ENCODE peak calls at places on chromosome 21, in four cellular contexts. B is A549, L is GM12878, T is HepG2. O is an unnamed sample.

GRCh38 chr21:26801524-26801923 is 43.7 kb downstream of the ADAMTS1 start:
- DNase-seq in B (no peak), L (no peak), T (no peak), O (no peak)

GRCh38 chr21:16908087-16908486 is 604.8 kb upstream of the CXADR start:
- DNase-seq in B (peak), L (no peak), T (no peak), O (no peak)

GRCh38 chr21:26124421-26124833 is 46.1 kb downstream of the APP start:
- DNase-seq in B (no peak), L (no peak), T (no peak), O (no peak)

GRCh38 chr21:16211339-16212303 is 481.8 kb downstream of the USP25 start:
- DNase-seq in B (no peak), L (no peak), T (no peak), O (no peak)

GRCh38 chr21:45018131-45019075 is 56.0 kb upstream of the ADARB1 start:
- DNase-seq in B (no peak), L (no peak), T (no peak), O (no peak)

GRCh38 chr21:34906401-34906800 is 142.7 kb downstream of the RUNX1 start:
- DNase-seq in B (no peak), L (no peak), T (no peak), O (no peak)

GRCh38 chr21:32941263-32941662 is 84.5 kb upstream of the OLIG2 start:
- DNase-seq in B (no peak), L (no peak), T (no peak), O (no peak)

GRCh38 chr21:20026517-20026916 is 971.7 kb upstream of the NCAM2 start:
- DNase-seq in B (no peak), L (no peak), T (no peak), O (no peak)

GRCh38 chr21:33265664-33266049 is 510 bp upstream of the IL10RB start:
- DNase-seq in B (no peak), L (peak), T (no peak), O (no peak)

GRCh38 chr21:34695434-34695833 is 26.6 kb downstream of the CLIC6 start:
- DNase-seq in B (no peak), L (peak), T (no peak), O (no peak)

GRCh38 chr21:39575778-39576177 is 37.0 kb upstream of the B3GALT5 start:
- DNase-seq in B (no peak), L (no peak), T (no peak), O (no peak)

GRCh38 chr21:36203603-36203889 is 46.9 kb downstream of the DOP1B start:
- DNase-seq in B (peak), L (peak), T (peak), O (peak)

GRCh38 chr21:15706686-15707085 is 23.1 kb upstream of the USP25 start:
- DNase-seq in B (peak), L (no peak), T (no peak), O (peak)

GRCh38 chr21:34935452-34935851 is 113.7 kb downstream of the RUNX1 start:
- DNase-seq in B (no peak), L (no peak), T (no peak), O (no peak)

GRCh38 chr21:15947707-15948106 is 217.9 kb downstream of the USP25 start:
- DNase-seq in B (no peak), L (no peak), T (no peak), O (no peak)

GRCh38 chr21:38911523-38912354 is 106.0 kb downstream of the ETS2 start:
- DNase-seq in B (no peak), L (no peak), T (no peak), O (no peak)

GRCh38 chr21:38798481-38798882 is 7.2 kb upstream of the ETS2 start:
- DNase-seq in B (peak), L (no peak), T (no peak), O (peak)

GRCh38 chr21:34017127-34017961 is 56.0 kb upstream of the MRPS6 start:
- DNase-seq in B (no peak), L (peak), T (peak), O (no peak)

GRCh38 chr21:29854795-29855194 is 85.0 kb downstream of the GRIK1 start:
- DNase-seq in B (no peak), L (no peak), T (no peak), O (no peak)

GRCh38 chr21:17848228-17848627 is 29.1 kb upstream of the C21orf91 start:
- DNase-seq in B (no peak), L (peak), T (no peak), O (peak)

GRCh38 chr21:33386222-33386784 is 16.9 kb upstream of the IFNGR2 start:
- DNase-seq in B (no peak), L (no peak), T (no peak), O (peak)

GRCh38 chr21:26795866-26796329 is 49.3 kb downstream of the ADAMTS1 start:
- DNase-seq in B (peak), L (no peak), T (no peak), O (no peak)

GRCh38 chr21:32494946-32495703 is 82.6 kb downstream of the EVA1C start:
- DNase-seq in B (peak), L (no peak), T (no peak), O (peak)

GRCh38 chr21:40622531-40622930 is 224.4 kb downstream of the DSCAM start:
- DNase-seq in B (no peak), L (no peak), T (no peak), O (no peak)

GRCh38 chr21:37675202-37675801 is 241.0 kb downstream of the KCNJ6 start:
- DNase-seq in B (peak), L (no peak), T (no peak), O (peak)

GRCh38 chr21:26169611-26170470 is 729 bp downstream of the APP start:
- DNase-seq in B (peak), L (no peak), T (no peak), O (no peak)

GRCh38 chr21:16912075-16912474 is 600.8 kb upstream of the CXADR start:
- DNase-seq in B (no peak), L (no peak), T (no peak), O (no peak)

GRCh38 chr21:33490991-33491372 is 534 bp downstream of the DNAJC28 start:
- DNase-seq in B (no peak), L (no peak), T (no peak), O (no peak)

GRCh38 chr21:44867999-44868700 is 5.3 kb downstream of the PTTG1IP start:
- DNase-seq in B (no peak), L (no peak), T (no peak), O (no peak)

GRCh38 chr21:37742532-37742931 is 173.7 kb downstream of the KCNJ6 start:
- DNase-seq in B (no peak), L (no peak), T (no peak), O (no peak)

GRCh38 chr21:46022551-46023107 is 41.1 kb downstream of the COL6A1 start:
- DNase-seq in B (no peak), L (no peak), T (peak), O (peak)
- TF ChIP-seq ESRRA in B (no peak), L (no peak), T (no peak), O (no peak)

GRCh38 chr21:43740497-43741156 is 21.7 kb downstream of the PDXK start:
- DNase-seq in B (peak), L (no peak), T (no peak), O (no peak)
- TF ChIP-seq CEBPB in B (no peak), L (no peak), T (no peak), O (no peak)

DNA sequence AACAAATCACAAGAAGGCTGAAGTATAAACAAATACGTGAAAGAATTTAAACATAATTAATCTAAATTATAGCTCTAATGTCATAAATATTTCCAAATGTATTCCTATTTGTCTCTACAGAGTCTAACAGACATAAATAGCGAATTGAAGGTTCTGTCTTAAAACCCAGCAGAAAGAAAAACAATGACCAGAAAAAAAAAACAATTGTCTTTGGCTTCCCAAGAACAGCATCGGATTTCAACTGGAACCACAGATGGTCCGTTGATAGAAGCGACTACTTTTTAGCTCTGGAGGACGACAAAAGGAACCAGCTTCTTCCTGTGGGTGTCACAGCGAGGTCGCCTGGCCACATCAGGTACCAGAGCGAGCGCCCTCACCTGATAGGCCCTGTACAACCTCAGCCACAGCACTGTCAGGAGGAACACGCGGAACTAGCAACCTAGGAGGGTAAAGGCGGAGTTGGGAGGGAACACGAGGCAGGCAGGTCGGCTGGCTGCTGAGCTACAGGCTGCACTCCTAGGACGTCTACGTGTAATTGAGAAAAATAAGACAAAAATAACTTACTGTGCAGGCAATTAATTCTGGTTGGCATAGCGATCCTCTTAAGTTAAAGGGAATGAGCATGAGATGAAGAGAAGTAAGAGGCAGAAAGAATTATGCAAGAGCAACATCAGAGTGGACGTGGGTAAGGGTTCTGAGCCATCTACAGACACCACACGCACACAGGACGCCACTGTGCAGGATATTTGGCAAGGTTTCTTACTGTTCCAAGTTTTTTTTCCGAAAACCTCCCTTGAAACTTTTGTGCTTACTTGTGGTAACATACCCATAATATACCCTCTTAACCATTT is 16.7 kb upstream of the PRDM15 start:
- DNase-seq in B (no peak), L (no peak), T (no peak), O (peak)
- TF ChIP-seq ESRRA in B (no peak), L (no peak), T (no peak), O (no peak)

GRCh38 chr21:46509760-46510159 is 51.1 kb downstream of the DIP2A start:
- DNase-seq in B (peak), L (no peak), T (peak), O (no peak)

GRCh38 chr21:46504681-46505080 is 46.0 kb downstream of the DIP2A start:
- DNase-seq in B (no peak), L (no peak), T (no peak), O (no peak)

GRCh38 chr21:46503922-46504539 is 45.3 kb downstream of the DIP2A start:
- DNase-seq in B (no peak), L (no peak), T (no peak), O (no peak)

GRCh38 chr21:46507562-46507961 is 48.9 kb downstream of the DIP2A start:
- DNase-seq in B (no peak), L (no peak), T (no peak), O (no peak)
- TF ChIP-seq CEBPB in B (no peak), L (no peak), T (no peak), O (no peak)

GRCh38 chr21:27812279-27812678 is 845.4 kb upstream of the ADAMTS5 start:
- DNase-seq in B (no peak), L (no peak), T (no peak), O (no peak)
- TF ChIP-seq ESRRA in B (no peak), L (no peak), T (no peak), O (no peak)

O was measured in K562.